ENCODE peak calls at places on chromosomes 5 and 9, in six cellular contexts. W, H, M, C, A and S are unnamed samples.

GRCh38 chr9:109481747-109482325 is 16.3 kb downstream of the PTPN3 start:
- DNase-seq in W (no peak), H (no peak), M (no peak), C (no peak), A (no peak), S (no peak)

GRCh38 chr9:132997591-132997990 is 19.1 kb downstream of the GFI1B start:
- DNase-seq in W (no peak), H (no peak), M (no peak), C (peak; percentile 65), A (no peak), S (no peak)

GRCh38 chr9:83622433-83622813 is 520 bp upstream of the IDNK start:
- DNase-seq in W (peak; percentile 10), H (no peak), M (no peak), C (no peak), A (no peak), S (no peak)

GRCh38 chr9:5698004-5698403 is 69.1 kb downstream of the RIC1 start:
- DNase-seq in W (no peak), H (no peak), M (no peak), C (no peak), A (no peak), S (no peak)

GRCh38 chr9:105243015-105243686 is 1.3 kb upstream of the SLC44A1 start:
- DNase-seq in W (no peak), H (no peak), M (no peak), C (peak; percentile 49), A (no peak), S (no peak)

GRCh38 chr5:111075520-111075919 is 4.0 kb downstream of the TSLP start:
- DNase-seq in W (no peak), H (no peak), M (no peak), C (peak; percentile 96), A (no peak), S (no peak)

GRCh38 chr9:101848485-101848919 is 110.1 kb upstream of the GRIN3A start:
- DNase-seq in W (no peak), H (no peak), M (peak; percentile 15), C (no peak), A (no peak), S (no peak)

GRCh38 chr9:21974542-21975409 is 19.4 kb downstream of the CDKN2A start:
- DNase-seq in W (no peak), H (no peak), M (no peak), C (peak; percentile 57), A (no peak), S (peak; percentile 62)

GRCh38 chr5:116494784-116495480 is 79.7 kb downstream of the SEMA6A start:
- DNase-seq in W (no peak), H (no peak), M (no peak), C (no peak), A (no peak), S (no peak)

GRCh38 chr9:105901514-105902109 is 207.3 kb downstream of the TMEM38B start:
- DNase-seq in W (peak; percentile 52), H (no peak), M (peak; percentile 66), C (peak; percentile 3), A (no peak), S (no peak)

GRCh38 chr9:108884701-108885100 is 22.6 kb downstream of the ACTL7A start:
- DNase-seq in W (no peak), H (no peak), M (no peak), C (no peak), A (no peak), S (no peak)

GRCh38 chr9:107749787-107750444 is 260.3 kb upstream of the KLF4 start:
- DNase-seq in W (peak; percentile 80), H (peak; percentile 92), M (peak; percentile 45), C (peak; percentile 96), A (no peak), S (peak; percentile 35)

GRCh38 chr5:134003064-134003956 is 1.5 kb downstream of the VDAC1 start:
- DNase-seq in W (no peak), H (no peak), M (peak; percentile 29), C (no peak), A (no peak), S (no peak)

GRCh38 chr5:1800470-1801060 is 642 bp upstream of the NDUFS6 start:
- DNase-seq in W (peak; percentile 36), H (no peak), M (no peak), C (no peak), A (no peak), S (peak; percentile 46)

GRCh38 chr9:115207003-115207837 is 89.3 kb upstream of the TNC start:
- DNase-seq in W (no peak), H (no peak), M (no peak), C (peak; percentile 31), A (peak; percentile 72), S (no peak)

GRCh38 chr5:69083412-69083811 is 10.4 kb upstream of the SLC30A5 start:
- DNase-seq in W (peak; percentile 66), H (no peak), M (peak; percentile 45), C (no peak), A (no peak), S (peak; percentile 61)

GRCh38 chr5:95895771-95896170 is 65.9 kb downstream of the ELL2 start:
- DNase-seq in W (no peak), H (no peak), M (no peak), C (no peak), A (no peak), S (no peak)

GRCh38 chr5:151770383-151771258 is 1.1 kb upstream of the G3BP1 start:
- DNase-seq in W (peak; percentile 52), H (peak; percentile 83), M (peak; percentile 67), C (peak; percentile 42), A (no peak), S (no peak)

GRCh38 chr5:180839935-180840334 is 21.1 kb downstream of the ZFP62 start:
- DNase-seq in W (no peak), H (no peak), M (no peak), C (no peak), A (no peak), S (no peak)

GRCh38 chr5:87263498-87263897 is 4.2 kb upstream of the RASA1 start:
- DNase-seq in W (no peak), H (no peak), M (no peak), C (no peak), A (no peak), S (no peak)

GRCh38 chr5:87267574-87268125 is at the start of gene RASA1:
- DNase-seq in W (peak; percentile 94), H (peak; percentile 95), M (peak; percentile 97), C (peak; percentile 87), A (peak; percentile 76), S (peak; percentile 97)

GRCh38 chr5:87268970-87269377 is 1.3 kb downstream of the RASA1 start:
- DNase-seq in W (no peak), H (no peak), M (no peak), C (no peak), A (no peak), S (no peak)

GRCh38 chr5:87266914-87267573 is 639 bp upstream of the RASA1 start:
- DNase-seq in W (no peak), H (no peak), M (no peak), C (no peak), A (no peak), S (no peak)

DNA sequence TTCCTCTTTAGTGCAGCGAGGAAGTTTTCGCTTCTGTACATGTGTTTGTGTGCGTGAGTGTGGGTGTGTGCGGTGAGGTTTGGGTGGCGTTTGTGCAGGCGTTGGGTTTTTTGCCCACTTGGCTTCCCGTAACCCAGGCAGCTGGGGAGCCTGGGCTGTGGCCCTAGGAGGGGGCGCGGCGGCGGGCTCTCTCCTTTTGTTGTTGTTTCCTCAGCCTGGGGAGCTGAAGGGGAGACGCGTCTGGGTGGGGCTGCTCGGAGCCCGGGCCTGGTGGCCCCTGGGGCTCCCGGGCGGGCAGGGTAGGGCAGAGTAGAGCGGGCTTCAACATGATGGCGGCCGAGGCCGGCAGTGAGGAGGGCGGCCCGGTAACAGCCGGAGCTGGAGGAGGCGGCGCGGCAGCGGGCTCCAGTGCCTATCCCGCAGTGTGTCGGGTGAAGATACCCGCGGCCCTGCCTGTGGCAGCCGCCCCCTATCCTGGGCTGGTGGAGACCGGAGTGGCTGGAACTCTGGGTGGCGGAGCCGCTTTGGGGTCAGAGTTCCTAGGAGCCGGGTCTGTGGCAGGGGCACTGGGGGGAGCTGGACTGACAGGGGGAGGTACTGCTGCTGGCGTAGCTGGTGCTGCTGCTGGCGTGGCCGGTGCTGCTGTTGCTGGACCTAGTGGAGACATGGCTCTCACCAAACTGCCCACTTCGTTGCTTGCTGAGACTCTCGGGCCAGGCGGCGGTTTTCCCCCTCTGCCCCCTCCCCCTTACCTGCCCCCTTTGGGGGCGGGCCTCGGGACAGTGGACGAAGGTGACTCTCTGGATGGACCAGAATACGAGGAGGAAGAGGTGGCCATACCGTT is 665 bp downstream of the RASA1 start:
- DNase-seq in W (peak; percentile 74), H (peak; percentile 66), M (peak; percentile 56), C (peak; percentile 60), A (peak; percentile 51), S (peak; percentile 82)
- TF ChIP-seq POLR2A in W (peak; percentile 49), H (no peak), M (no peak), C (no peak), A (peak; percentile 82), S (no peak)

GRCh38 chr5:138464388-138465287 is 641 bp upstream of the EGR1 start:
- DNase-seq in W (peak; percentile 97), H (peak; percentile 96), M (peak; percentile 94), C (peak; percentile 98), A (peak; percentile 94), S (peak; percentile 95)
- TF ChIP-seq POLR2A in W (peak; percentile 59), H (peak; percentile 56), M (peak; percentile 90), C (no peak), A (peak; percentile 67), S (peak; percentile 89)

GRCh38 chr9:35114113-35114847 is 1.4 kb downstream of the ATOSB start:
- DNase-seq in W (peak; percentile 87), H (peak; percentile 69), M (peak; percentile 72), C (peak; percentile 94), A (no peak), S (peak; percentile 90)
- TF ChIP-seq POLR2A in W (no peak), H (no peak), M (no peak), C (peak; percentile 33), A (no peak), S (no peak)

GRCh38 chr5:348726-349125 is 27.2 kb downstream of the AHRR start:
- DNase-seq in W (no peak), H (no peak), M (peak; percentile 6), C (no peak), A (no peak), S (no peak)

GRCh38 chr5:345404-346195 is 24.1 kb downstream of the AHRR start:
- DNase-seq in W (no peak), H (no peak), M (peak; percentile 5), C (no peak), A (no peak), S (no peak)

GRCh38 chr5:344668-345067 is 23.2 kb downstream of the AHRR start:
- DNase-seq in W (no peak), H (no peak), M (no peak), C (no peak), A (no peak), S (no peak)

GRCh38 chr5:347712-348284 is 26.3 kb downstream of the AHRR start:
- DNase-seq in W (no peak), H (no peak), M (no peak), C (no peak), A (no peak), S (no peak)

DNA sequence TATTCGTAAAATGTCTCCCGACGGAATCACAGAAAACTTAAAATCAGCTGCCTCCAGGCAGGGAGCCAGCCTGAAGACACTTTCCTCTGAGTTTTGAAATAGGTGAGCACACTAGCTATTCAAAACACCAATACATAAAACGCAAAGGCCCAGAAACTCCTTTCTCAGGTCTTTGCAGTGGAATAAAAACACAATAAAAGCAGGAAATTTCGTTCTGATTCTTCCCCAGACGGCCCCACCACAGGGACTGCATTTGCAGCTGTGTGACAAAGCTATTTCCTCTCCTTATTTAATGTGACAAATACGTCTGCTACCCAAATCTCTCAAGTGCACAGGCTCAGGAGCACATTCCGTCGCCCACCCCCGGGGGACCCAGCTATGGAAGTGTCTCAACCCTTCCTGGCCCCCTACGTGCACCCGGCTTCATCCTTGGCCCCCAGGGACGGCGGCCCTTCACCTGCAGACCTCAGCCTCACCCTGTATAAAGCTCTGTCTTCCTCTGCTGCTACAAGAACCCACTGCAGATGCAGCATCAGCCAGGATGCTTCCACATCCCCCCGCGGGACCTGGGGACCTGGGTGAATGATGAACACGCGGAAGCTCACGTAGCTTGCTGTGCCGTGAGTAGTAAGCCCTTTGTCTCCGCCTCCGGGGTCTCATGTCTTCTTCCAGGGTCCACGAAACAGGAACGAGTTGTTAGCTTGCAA is 24.9 kb downstream of the AHRR start:
- DNase-seq in W (no peak), H (no peak), M (peak; percentile 8), C (no peak), A (no peak), S (no peak)
- TF ChIP-seq POLR2A in W (no peak), H (no peak), M (no peak), C (no peak), A (no peak), S (no peak)